ENCODE peak calls at places on chromosome 11, in eight cellular contexts. E, F, X, C, B, U, O and A are unnamed samples.

GRCh38 chr11:125320347-125321122 is 156.0 kb downstream of the PKNOX2 start:
- DNase-seq in E (no peak), F (no peak), X (no peak), C (no peak), B (no peak), U (no peak), O (no peak), A (no peak)

GRCh38 chr11:70854891-70855556 is 397.4 kb downstream of the SHANK2 start:
- DNase-seq in E (no peak), F (no peak), X (no peak), C (no peak), B (no peak), U (no peak), O (no peak), A (no peak)

GRCh38 chr11:127071606-127072005 is 71.0 kb upstream of the KIRREL3 start:
- DNase-seq in E (no peak), F (no peak), X (no peak), C (no peak), B (no peak), U (no peak), O (no peak), A (no peak)

GRCh38 chr11:46361283-46362145 is 14.3 kb downstream of the DGKZ start:
- DNase-seq in E (no peak), F (no peak), X (no peak), C (no peak), B (peak), U (peak), O (peak), A (peak)

GRCh38 chr11:446886-447285 is 3.2 kb upstream of the PTDSS2 start:
- DNase-seq in E (no peak), F (no peak), X (no peak), C (no peak), B (no peak), U (no peak), O (no peak), A (no peak)

GRCh38 chr11:59899532-59899931 is 20.9 kb downstream of the OOSP3 start:
- DNase-seq in E (no peak), F (no peak), X (no peak), C (no peak), B (no peak), U (no peak), O (no peak), A (no peak)

GRCh38 chr11:29129850-29130249 is 887.0 kb downstream of the KCNA4 start:
- DNase-seq in E (no peak), F (no peak), X (no peak), C (no peak), B (no peak), U (no peak), O (no peak), A (no peak)

GRCh38 chr11:16610738-16611388 is 127.6 kb upstream of the C11orf58 start:
- DNase-seq in E (no peak), F (no peak), X (no peak), C (no peak), B (no peak), U (no peak), O (no peak), A (no peak)

GRCh38 chr11:10400856-10401255 is 54.2 kb upstream of the AMPD3 start:
- DNase-seq in E (no peak), F (no peak), X (no peak), C (no peak), B (no peak), U (no peak), O (no peak), A (no peak)

GRCh38 chr11:119720311-119720710 is 8.7 kb downstream of the NECTIN1 start:
- DNase-seq in E (no peak), F (no peak), X (no peak), C (no peak), B (no peak), U (no peak), O (no peak), A (no peak)

GRCh38 chr11:68020575-68020974 is 9.9 kb upstream of the NDUFS8 start:
- DNase-seq in E (no peak), F (no peak), X (no peak), C (peak), B (no peak), U (no peak), O (no peak), A (no peak)

GRCh38 chr11:65425105-65425970 is 2.7 kb downstream of the NEAT1 start:
- DNase-seq in E (no peak), F (no peak), X (peak), C (peak), B (peak), U (peak), O (peak), A (no peak)

GRCh38 chr11:78476066-78476465 is 58.4 kb upstream of the GAB2 start:
- DNase-seq in E (no peak), F (no peak), X (no peak), C (no peak), B (no peak), U (no peak), O (no peak), A (no peak)

GRCh38 chr11:122735031-122735430 is 79.5 kb downstream of the UBASH3B start:
- DNase-seq in E (no peak), F (no peak), X (no peak), C (no peak), B (no peak), U (no peak), O (no peak), A (no peak)

GRCh38 chr11:108947654-108948570 is 283.0 kb downstream of the DDX10 start:
- DNase-seq in E (no peak), F (no peak), X (no peak), C (peak), B (no peak), U (no peak), O (no peak), A (no peak)

GRCh38 chr11:93528757-93529639 is 14.2 kb downstream of the SMCO4 start:
- DNase-seq in E (no peak), F (no peak), X (no peak), C (no peak), B (no peak), U (no peak), O (no peak), A (no peak)

GRCh38 chr11:89181111-89181510 is 3.4 kb downstream of the TYR start:
- DNase-seq in E (no peak), F (no peak), X (no peak), C (no peak), B (no peak), U (no peak), O (no peak), A (no peak)

GRCh38 chr11:93169950-93170561 is 27.7 kb downstream of the SLC36A4 start:
- DNase-seq in E (no peak), F (no peak), X (no peak), C (peak), B (no peak), U (no peak), O (no peak), A (peak)

GRCh38 chr11:56909563-56909962 is 79.2 kb upstream of the OR5AK2 start:
- DNase-seq in E (no peak), F (no peak), X (no peak), C (no peak), B (no peak), U (no peak), O (no peak), A (no peak)

GRCh38 chr11:11071483-11071882 is 213.6 kb upstream of the ZBED5 start:
- DNase-seq in E (no peak), F (no peak), X (no peak), C (no peak), B (no peak), U (no peak), O (no peak), A (no peak)